ENCODE peak calls at places on chromosomes 2 and 18, in nine cellular contexts. Q is heart left ventricle, O is Peyer's patch, J is sigmoid colon, G is adrenal gland, Z is ovary, P is gastrocnemius medialis, X is body of pancreas, B is IMR-90. H is an unnamed sample.

GRCh38 chr18:61732854-61733253 is 160.0 kb downstream of the RNF152 start:
- DNase-seq in Q (no peak), O (no peak), J (no peak), G (peak), Z (no peak), P (no peak), X (peak), B (no peak), H (peak)

GRCh38 chr2:31141513-31141912 is 3.3 kb upstream of the GALNT14 start:
- DNase-seq in Q (no peak), O (no peak), J (no peak), G (no peak), Z (no peak), P (no peak), X (no peak), B (no peak), H (no peak)

GRCh38 chr2:50547521-50547920 is 484.4 kb downstream of the NRXN1 start:
- DNase-seq in Q (no peak), O (no peak), J (no peak), G (no peak), Z (no peak), P (no peak), X (no peak), B (peak), H (no peak)

GRCh38 chr2:199364153-199364552 is 93.6 kb downstream of the SATB2 start:
- DNase-seq in Q (no peak), O (no peak), J (no peak), G (no peak), Z (no peak), P (no peak), X (no peak), B (no peak), H (no peak)

GRCh38 chr18:59393381-59393780 is 34.3 kb upstream of the LMAN1 start:
- DNase-seq in Q (no peak), O (no peak), J (no peak), G (no peak), Z (no peak), P (no peak), X (no peak), B (no peak), H (no peak)

GRCh38 chr18:74273394-74273793 is 18.4 kb downstream of the CYB5A start:
- DNase-seq in Q (no peak), O (no peak), J (no peak), G (no peak), Z (no peak), P (no peak), X (no peak), B (no peak), H (no peak)

GRCh38 chr2:21413082-21413481 is 289.3 kb downstream of the TDRD15 start:
- DNase-seq in Q (no peak), O (no peak), J (no peak), G (no peak), Z (no peak), P (no peak), X (no peak), B (peak), H (no peak)

GRCh38 chr2:27489118-27489497 is 435 bp downstream of the IFT172 start:
- DNase-seq in Q (no peak), O (no peak), J (no peak), G (no peak), Z (peak), P (no peak), X (no peak), B (peak), H (no peak)

GRCh38 chr18:57533399-57533884 is 53.1 kb downstream of the FECH start:
- DNase-seq in Q (no peak), O (no peak), J (no peak), G (peak), Z (no peak), P (no peak), X (no peak), B (peak), H (peak)

GRCh38 chr2:169999041-169999440 is 171.8 kb downstream of the UBR3 start:
- DNase-seq in Q (no peak), O (no peak), J (no peak), G (no peak), Z (no peak), P (no peak), X (no peak), B (no peak), H (no peak)

GRCh38 chr2:43276962-43277383 is 50.6 kb upstream of the ZFP36L2 start:
- DNase-seq in Q (no peak), O (no peak), J (peak), G (no peak), Z (peak), P (no peak), X (peak), B (no peak), H (no peak)

GRCh38 chr18:39938678-39939077 is 2016.4 kb upstream of the PIK3C3 start:
- DNase-seq in Q (no peak), O (no peak), J (no peak), G (peak), Z (no peak), P (no peak), X (no peak), B (no peak), H (no peak)

GRCh38 chr2:173715483-173715882 is 249.7 kb downstream of the SP3 start:
- DNase-seq in Q (no peak), O (no peak), J (no peak), G (no peak), Z (no peak), P (no peak), X (no peak), B (no peak), H (no peak)

GRCh38 chr2:41723531-41723930 is 324.3 kb upstream of the PKDCC start:
- DNase-seq in Q (no peak), O (no peak), J (no peak), G (no peak), Z (no peak), P (no peak), X (no peak), B (no peak), H (no peak)

GRCh38 chr2:215535726-215536125 is 99.9 kb upstream of the FN1 start:
- DNase-seq in Q (no peak), O (no peak), J (no peak), G (no peak), Z (no peak), P (no peak), X (no peak), B (no peak), H (no peak)
- H3K27ac ChIP-seq in Q (no peak), O (no peak), J (no peak), G (no peak), Z (no peak), P (no peak), X (no peak), B (peak), H (no peak)

GRCh38 chr2:11822746-11823411 is 76.4 kb downstream of the LPIN1 start:
- DNase-seq in Q (peak), O (no peak), J (no peak), G (no peak), Z (no peak), P (peak), X (peak), B (peak), H (no peak)
- TF ChIP-seq POLR2A in Q (no peak), O (no peak), J (no peak), G (no peak), Z (no peak), P (no peak), X (no peak), B (no peak), H (no peak)

DNA sequence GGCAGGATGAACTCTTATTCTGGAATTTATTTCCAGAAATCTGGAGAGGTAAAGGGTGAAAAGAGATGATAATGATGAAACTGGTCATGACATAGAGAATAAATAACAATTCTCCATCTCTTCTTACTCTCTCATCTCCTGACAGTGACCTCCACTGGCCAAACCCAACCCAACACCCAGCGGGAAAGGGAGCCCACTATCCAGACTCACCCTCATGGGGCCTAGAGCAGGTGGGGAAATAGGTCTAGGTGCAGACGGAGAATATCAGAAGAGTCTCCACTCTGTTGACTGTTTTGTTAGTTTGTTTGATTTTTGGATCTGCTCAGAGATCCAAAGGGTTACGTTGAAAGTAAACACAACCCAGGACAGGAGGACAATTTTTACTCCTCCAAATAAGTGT is 263.2 kb upstream of the PARD3B start:
- DNase-seq in Q (no peak), O (no peak), J (no peak), G (no peak), Z (no peak), P (no peak), X (no peak), B (no peak), H (no peak)
- TF ChIP-seq CTCF in Q (no peak), O (no peak), J (no peak), G (no peak), Z (no peak), P (no peak), X (no peak), B (no peak), H (no peak)

DNA sequence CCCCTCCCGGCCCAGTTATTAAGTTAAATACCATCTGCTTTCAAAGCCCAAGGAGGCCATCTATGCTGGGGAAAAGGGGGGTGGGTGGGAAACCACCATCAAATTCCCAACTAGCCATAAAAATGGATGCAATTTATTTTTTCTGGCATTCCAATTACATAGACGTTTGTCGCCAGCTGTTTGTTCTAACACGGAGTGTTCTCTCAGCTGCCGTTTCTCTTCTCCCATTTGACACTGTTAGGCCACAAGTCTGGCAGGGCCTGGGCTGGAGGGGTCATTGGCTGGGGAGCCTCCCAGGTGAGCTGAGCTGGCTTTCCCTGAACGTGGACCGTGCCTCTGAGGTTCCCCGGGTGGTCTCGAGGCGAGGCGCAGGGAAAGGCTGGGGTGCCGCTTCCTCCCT is 16.6 kb downstream of the ATOH8 start:
- DNase-seq in Q (no peak), O (no peak), J (no peak), G (no peak), Z (no peak), P (no peak), X (no peak), B (peak), H (no peak)
- H3K27ac ChIP-seq in Q (peak), O (no peak), J (peak), G (no peak), Z (no peak), P (peak), X (no peak), B (peak), H (no peak)

GRCh38 chr18:35042389-35043066 is 1.3 kb downstream of the MAPRE2 start:
- DNase-seq in Q (no peak), O (no peak), J (no peak), G (no peak), Z (no peak), P (no peak), X (no peak), B (no peak), H (no peak)
- TF ChIP-seq POLR2A in Q (no peak), O (no peak), J (no peak), G (peak), Z (no peak), P (no peak), X (no peak), B (no peak), H (no peak)

GRCh38 chr2:142734231-142734630 is 143.2 kb upstream of the KYNU start:
- DNase-seq in Q (no peak), O (no peak), J (no peak), G (no peak), Z (no peak), P (no peak), X (no peak), B (no peak), H (no peak)
- TF ChIP-seq CTCF in Q (no peak), O (peak), J (no peak), G (no peak), Z (no peak), P (no peak), X (no peak), B (peak), H (no peak)

DNA sequence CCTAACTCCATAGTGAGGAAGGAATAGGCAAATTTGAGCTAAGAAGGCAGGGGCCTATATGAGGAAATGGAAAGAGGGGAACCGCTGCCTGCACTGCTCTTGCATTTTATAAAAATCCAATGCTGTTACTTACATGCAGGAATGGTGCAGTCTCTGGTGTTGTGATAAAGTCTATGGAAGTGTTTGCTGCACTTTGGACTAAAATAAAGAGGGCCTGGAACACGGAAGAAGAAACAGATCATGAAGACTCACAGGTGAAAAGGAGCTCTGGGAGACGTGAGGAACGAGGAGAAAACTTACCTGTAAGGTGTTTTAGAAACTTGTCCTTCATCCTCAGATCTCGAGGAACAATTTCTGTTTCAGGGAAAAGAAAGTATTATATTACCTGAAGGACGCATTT is 1.9 kb downstream of the ALKAL2 start:
- DNase-seq in Q (no peak), O (no peak), J (no peak), G (no peak), Z (no peak), P (no peak), X (no peak), B (no peak), H (no peak)
- H3K27ac ChIP-seq in Q (no peak), O (peak), J (no peak), G (peak), Z (no peak), P (no peak), X (no peak), B (no peak), H (no peak)